ENCODE peak calls at places on chromosomes 5 and 9, in seven cellular contexts. R is A549, U is GM12891, K is stomach, J is uterus, L is transverse colon, Y is adrenal gland. S is an unnamed sample.
A peak's percentile ranks its signal among the peaks of the same experiment; 100 is the strongest.

GRCh38 chr5:107380654-107381053 is 290.1 kb downstream of the EFNA5 start:
- DNase-seq in R (no peak), U (no peak), K (no peak), J (no peak), L (no peak), Y (no peak), S (no peak)

GRCh38 chr9:76353280-76353679 is 40.9 kb downstream of the RFK start:
- DNase-seq in R (no peak), U (no peak), K (no peak), J (no peak), L (no peak), Y (no peak), S (no peak)

GRCh38 chr5:16502866-16503265 is 37.3 kb upstream of the ZNF622 start:
- DNase-seq in R (no peak), U (no peak), K (no peak), J (no peak), L (no peak), Y (no peak), S (no peak)

GRCh38 chr5:1177826-1178528 is 23.4 kb upstream of the SLC6A19 start:
- DNase-seq in R (no peak), U (no peak), K (no peak), J (no peak), L (no peak), Y (no peak), S (no peak)

GRCh38 chr9:136091582-136092352 is 3.3 kb downstream of the NACC2 start:
- DNase-seq in R (no peak), U (no peak), K (no peak), J (no peak), L (no peak), Y (no peak), S (peak; percentile 95)

GRCh38 chr5:158560170-158560569 is 539.5 kb downstream of the EBF1 start:
- DNase-seq in R (no peak), U (peak; percentile 35), K (peak; percentile 63), J (no peak), L (no peak), Y (no peak), S (no peak)

GRCh38 chr5:10808347-10809212 is 47.5 kb upstream of the DAP start:
- DNase-seq in R (no peak), U (no peak), K (no peak), J (no peak), L (no peak), Y (no peak), S (no peak)

GRCh38 chr5:74684900-74685851 is at the start of gene HEXB:
- DNase-seq in R (peak; percentile 87), U (peak; percentile 79), K (peak; percentile 94), J (peak; percentile 89), L (peak; percentile 94), Y (peak; percentile 94), S (peak; percentile 86)

GRCh38 chr9:74125916-74126315 is 371.2 kb upstream of the RORB start:
- DNase-seq in R (no peak), U (no peak), K (no peak), J (no peak), L (no peak), Y (no peak), S (no peak)

GRCh38 chr5:133705331-133705730 is 93.0 kb upstream of the FSTL4 start:
- DNase-seq in R (no peak), U (no peak), K (no peak), J (no peak), L (no peak), Y (peak; percentile 7), S (no peak)

GRCh38 chr9:92164490-92164889 is 49.3 kb upstream of the SPTLC1 start:
- DNase-seq in R (no peak), U (no peak), K (no peak), J (no peak), L (no peak), Y (peak; percentile 6), S (no peak)

GRCh38 chr9:93663877-93664548 is 87.6 kb downstream of the PHF2 start:
- DNase-seq in R (no peak), U (no peak), K (no peak), J (no peak), L (no peak), Y (no peak), S (no peak)

GRCh38 chr9:70765935-70766334 is 351.5 kb upstream of the KLF9 start:
- DNase-seq in R (no peak), U (no peak), K (no peak), J (no peak), L (no peak), Y (no peak), S (no peak)

GRCh38 chr5:66741394-66741793 is 145.2 kb downstream of the MAST4 start:
- DNase-seq in R (no peak), U (no peak), K (peak; percentile 74), J (no peak), L (peak; percentile 26), Y (no peak), S (no peak)

GRCh38 chr5:134527156-134527960 is 1.9 kb downstream of the JADE2 start:
- DNase-seq in R (peak; percentile 94), U (peak; percentile 83), K (peak; percentile 82), J (peak; percentile 88), L (peak; percentile 81), Y (peak; percentile 91), S (peak; percentile 88)

GRCh38 chr5:37580106-37580505 is 201.0 kb downstream of the WDR70 start:
- DNase-seq in R (no peak), U (no peak), K (no peak), J (no peak), L (no peak), Y (no peak), S (no peak)

GRCh38 chr9:129624947-129625346 is 1.0 kb upstream of the NTMT1 start:
- DNase-seq in R (no peak), U (no peak), K (no peak), J (no peak), L (no peak), Y (no peak), S (no peak)
- TF ChIP-seq POLR2A in R (no peak), U (no peak), K (no peak), J (no peak), L (no peak), Y (no peak), S (no peak)

DNA sequence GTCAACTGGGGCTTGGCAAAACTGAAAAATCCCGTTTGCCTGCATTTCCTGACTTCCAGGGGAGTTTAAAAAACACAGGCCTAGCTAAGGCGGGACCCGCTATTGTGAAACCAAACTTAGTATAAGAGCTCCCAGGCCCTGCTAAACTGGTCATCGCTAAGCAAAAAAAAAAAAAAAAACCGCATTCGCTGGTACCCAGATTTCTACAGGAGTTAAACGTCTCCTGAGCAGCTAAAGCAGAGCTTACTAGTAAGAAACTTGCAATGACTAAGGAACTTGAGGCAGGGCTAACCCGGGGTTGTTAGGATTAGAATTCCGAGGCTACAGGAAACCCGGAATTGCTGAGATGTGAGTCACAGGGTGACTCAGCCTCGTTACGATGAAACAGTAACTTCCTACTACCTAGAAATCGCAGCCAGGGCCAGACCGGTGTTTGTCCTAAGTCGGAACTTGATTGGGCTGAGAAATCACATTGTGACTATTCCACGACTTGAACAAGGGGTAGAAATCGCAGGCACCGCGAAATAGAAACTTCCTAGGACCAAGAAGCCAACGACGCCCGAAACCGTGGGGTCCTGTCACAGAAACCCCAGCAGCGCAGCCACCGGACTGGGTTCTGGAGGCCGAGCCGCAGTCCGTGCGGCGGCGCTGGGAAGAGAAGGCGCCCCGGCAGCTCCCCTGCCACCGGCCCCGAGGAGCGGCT is 89.5 kb downstream of the ANXA2R start:
- DNase-seq in R (peak; percentile 97), U (peak; percentile 42), K (peak; percentile 74), J (peak; percentile 51), L (peak; percentile 84), Y (peak; percentile 92), S (peak; percentile 94)
- TF ChIP-seq POLR2A in R (no peak), U (no peak), K (no peak), J (no peak), L (peak; percentile 48), Y (peak; percentile 72), S (peak; percentile 42)

GRCh38 chr9:112175796-112176315 is 759 bp upstream of the SUSD1 start:
- DNase-seq in R (no peak), U (no peak), K (no peak), J (no peak), L (no peak), Y (peak; percentile 49), S (no peak)

GRCh38 chr9:112174223-112174964 is 703 bp downstream of the SUSD1 start:
- DNase-seq in R (peak; percentile 68), U (peak; percentile 88), K (peak; percentile 79), J (peak; percentile 40), L (peak; percentile 87), Y (peak; percentile 83), S (peak; percentile 77)

GRCh38 chr9:112173489-112174222 is 1.4 kb downstream of the SUSD1 start:
- DNase-seq in R (no peak), U (no peak), K (no peak), J (no peak), L (peak; percentile 42), Y (peak; percentile 46), S (no peak)

GRCh38 chr9:112176410-112177010 is 1.4 kb upstream of the SUSD1 start:
- DNase-seq in R (no peak), U (no peak), K (no peak), J (no peak), L (peak; percentile 42), Y (peak; percentile 27), S (no peak)

GRCh38 chr9:112174965-112175795 is at the start of gene SUSD1:
- DNase-seq in R (no peak), U (peak; percentile 65), K (peak; percentile 38), J (peak; percentile 20), L (peak; percentile 51), Y (peak; percentile 75), S (peak; percentile 45)
- TF ChIP-seq POLR2A in R (peak; percentile 33), U (no peak), K (no peak), J (no peak), L (peak; percentile 36), Y (peak; percentile 34), S (no peak)

DNA sequence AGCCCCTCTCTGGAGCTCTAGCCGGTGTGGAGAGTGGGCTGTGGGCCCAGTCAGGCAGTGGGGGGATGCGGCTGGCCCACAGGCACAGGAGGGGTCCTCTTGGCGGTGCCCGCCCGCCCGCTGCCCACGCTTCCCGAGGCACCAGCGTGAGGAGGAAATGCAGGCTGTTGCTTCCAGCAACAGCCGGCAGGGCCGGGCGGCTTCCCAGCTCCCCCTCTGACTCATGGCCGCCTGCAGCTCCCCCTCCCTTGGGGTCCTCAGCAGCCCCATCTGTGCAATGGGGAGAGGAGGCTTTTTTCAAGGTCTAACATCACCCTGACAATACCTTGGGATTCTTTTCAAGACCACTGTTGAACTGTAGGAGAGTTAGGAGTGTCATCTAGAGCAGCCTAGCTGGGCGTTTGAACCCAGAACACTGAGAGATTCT is 10.4 kb downstream of the CXXC5 start:
- DNase-seq in R (no peak), U (no peak), K (no peak), J (no peak), L (no peak), Y (no peak), S (no peak)
- TF ChIP-seq POLR2A in R (no peak), U (no peak), K (no peak), J (no peak), L (no peak), Y (no peak), S (no peak)

GRCh38 chr5:79697222-79698164 is 7.9 kb downstream of the CMYA5 start:
- DNase-seq in R (no peak), U (no peak), K (no peak), J (no peak), L (no peak), Y (no peak), S (no peak)
- TF ChIP-seq POLR2A in R (no peak), U (no peak), K (no peak), J (no peak), L (no peak), Y (no peak), S (no peak)